ENCODE peak calls at places on chromosomes 6 and 20, in six cellular contexts. One of them, this sample, is unnamed.
A peak's percentile ranks its signal among the peaks of the same experiment; 100 is the strongest.

GRCh38 chr20:46199198-46199597 is 81.1 kb downstream of the CD40 start:
- DNase-seq in RPMI7951: no peak
- DNase-seq in Daoy: peak; percentile 81
- DNase-seq in stimulated activated CD4-positive, alpha-beta T cell treated with anti-CD3 and anti-CD28 coated beads, TNF-alpha, amount 100 ng/mL, for 24 hours: no peak
- DNase-seq in body of pancreas: no peak
- DNase-seq in AG08396: no peak
- DNase-seq in this sample: no peak

GRCh38 chr6:32148722-32149576 is 2.8 kb downstream of the PRRT1 start:
- DNase-seq in Daoy: no peak
- DNase-seq in RPMI7951: peak; percentile 79
- DNase-seq in AG08396: no peak
- DNase-seq in stimulated activated CD4-positive, alpha-beta T cell treated with anti-CD3 and anti-CD28 coated beads, TNF-alpha, amount 100 ng/mL, for 24 hours: peak; percentile 49
- DNase-seq in body of pancreas: peak; percentile 71
- DNase-seq in this sample: peak; percentile 77

GRCh38 chr6:138692058-138692977 is 81.3 kb upstream of the CCDC28A start:
- DNase-seq in body of pancreas: peak; percentile 74
- DNase-seq in AG08396: peak; percentile 96
- DNase-seq in RPMI7951: peak; percentile 64
- DNase-seq in Daoy: peak; percentile 74
- DNase-seq in stimulated activated CD4-positive, alpha-beta T cell treated with anti-CD3 and anti-CD28 coated beads, TNF-alpha, amount 100 ng/mL, for 24 hours: no peak
- DNase-seq in this sample: peak; percentile 58

GRCh38 chr6:118746100-118746874 is 94.9 kb upstream of the CEP85L start:
- DNase-seq in AG08396: no peak
- DNase-seq in Daoy: no peak
- DNase-seq in stimulated activated CD4-positive, alpha-beta T cell treated with anti-CD3 and anti-CD28 coated beads, TNF-alpha, amount 100 ng/mL, for 24 hours: no peak
- DNase-seq in RPMI7951: no peak
- DNase-seq in body of pancreas: no peak
- DNase-seq in this sample: no peak

GRCh38 chr6:13461805-13462204 is 25.6 kb downstream of the GFOD1 start:
- DNase-seq in Daoy: peak; percentile 63
- DNase-seq in stimulated activated CD4-positive, alpha-beta T cell treated with anti-CD3 and anti-CD28 coated beads, TNF-alpha, amount 100 ng/mL, for 24 hours: no peak
- DNase-seq in AG08396: no peak
- DNase-seq in RPMI7951: peak; percentile 75
- DNase-seq in body of pancreas: no peak
- DNase-seq in this sample: no peak

GRCh38 chr20:22536956-22537756 is 47.2 kb downstream of the FOXA2 start:
- DNase-seq in stimulated activated CD4-positive, alpha-beta T cell treated with anti-CD3 and anti-CD28 coated beads, TNF-alpha, amount 100 ng/mL, for 24 hours: no peak
- DNase-seq in RPMI7951: no peak
- DNase-seq in AG08396: no peak
- DNase-seq in body of pancreas: no peak
- DNase-seq in Daoy: no peak
- DNase-seq in this sample: no peak

GRCh38 chr6:133241901-133242760 is 974 bp downstream of the EYA4 start:
- DNase-seq in RPMI7951: no peak
- DNase-seq in AG08396: peak; percentile 26
- DNase-seq in Daoy: peak; percentile 60
- DNase-seq in stimulated activated CD4-positive, alpha-beta T cell treated with anti-CD3 and anti-CD28 coated beads, TNF-alpha, amount 100 ng/mL, for 24 hours: no peak
- DNase-seq in body of pancreas: peak; percentile 12
- DNase-seq in this sample: no peak

GRCh38 chr6:149236584-149236983 is 80.9 kb upstream of the TAB2 start:
- DNase-seq in stimulated activated CD4-positive, alpha-beta T cell treated with anti-CD3 and anti-CD28 coated beads, TNF-alpha, amount 100 ng/mL, for 24 hours: no peak
- DNase-seq in RPMI7951: peak; percentile 50
- DNase-seq in AG08396: no peak
- DNase-seq in Daoy: peak; percentile 40
- DNase-seq in body of pancreas: no peak
- DNase-seq in this sample: no peak

GRCh38 chr20:58871533-58872102 is 19.1 kb downstream of the GNAS start:
- DNase-seq in Daoy: no peak
- DNase-seq in stimulated activated CD4-positive, alpha-beta T cell treated with anti-CD3 and anti-CD28 coated beads, TNF-alpha, amount 100 ng/mL, for 24 hours: no peak
- DNase-seq in RPMI7951: no peak
- DNase-seq in body of pancreas: no peak
- DNase-seq in AG08396: no peak
- DNase-seq in this sample: no peak

GRCh38 chr6:83429857-83430605 is 820 bp downstream of the ME1 start:
- DNase-seq in body of pancreas: peak; percentile 45
- DNase-seq in AG08396: peak; percentile 38
- DNase-seq in Daoy: peak; percentile 71
- DNase-seq in RPMI7951: peak; percentile 55
- DNase-seq in stimulated activated CD4-positive, alpha-beta T cell treated with anti-CD3 and anti-CD28 coated beads, TNF-alpha, amount 100 ng/mL, for 24 hours: no peak
- DNase-seq in this sample: peak; percentile 49

GRCh38 chr6:34032856-34033255 is 113.0 kb downstream of the GRM4 start:
- DNase-seq in Daoy: no peak
- DNase-seq in body of pancreas: no peak
- DNase-seq in RPMI7951: no peak
- DNase-seq in stimulated activated CD4-positive, alpha-beta T cell treated with anti-CD3 and anti-CD28 coated beads, TNF-alpha, amount 100 ng/mL, for 24 hours: no peak
- DNase-seq in AG08396: no peak
- DNase-seq in this sample: no peak

GRCh38 chr20:33203444-33203843 is 13.7 kb upstream of the BPIFA3 start:
- DNase-seq in body of pancreas: no peak
- DNase-seq in stimulated activated CD4-positive, alpha-beta T cell treated with anti-CD3 and anti-CD28 coated beads, TNF-alpha, amount 100 ng/mL, for 24 hours: no peak
- DNase-seq in AG08396: no peak
- DNase-seq in RPMI7951: no peak
- DNase-seq in Daoy: no peak
- DNase-seq in this sample: no peak

GRCh38 chr6:6975395-6976111 is 132.2 kb upstream of the RREB1 start:
- DNase-seq in stimulated activated CD4-positive, alpha-beta T cell treated with anti-CD3 and anti-CD28 coated beads, TNF-alpha, amount 100 ng/mL, for 24 hours: no peak
- DNase-seq in AG08396: no peak
- DNase-seq in body of pancreas: no peak
- DNase-seq in Daoy: no peak
- DNase-seq in RPMI7951: no peak
- DNase-seq in this sample: no peak

GRCh38 chr6:82862543-82862942 is 203.1 kb downstream of the UBE3D start:
- DNase-seq in AG08396: no peak
- DNase-seq in RPMI7951: peak; percentile 80
- DNase-seq in Daoy: peak; percentile 23
- DNase-seq in stimulated activated CD4-positive, alpha-beta T cell treated with anti-CD3 and anti-CD28 coated beads, TNF-alpha, amount 100 ng/mL, for 24 hours: no peak
- DNase-seq in body of pancreas: no peak
- DNase-seq in this sample: no peak

GRCh38 chr20:53797085-53797484 is 203.4 kb upstream of the ZNF217 start:
- DNase-seq in AG08396: no peak
- DNase-seq in stimulated activated CD4-positive, alpha-beta T cell treated with anti-CD3 and anti-CD28 coated beads, TNF-alpha, amount 100 ng/mL, for 24 hours: no peak
- DNase-seq in RPMI7951: no peak
- DNase-seq in body of pancreas: no peak
- DNase-seq in Daoy: no peak
- DNase-seq in this sample: no peak

GRCh38 chr20:62922451-62922921 is 3.8 kb downstream of the DIDO1 start:
- DNase-seq in RPMI7951: no peak
- DNase-seq in AG08396: no peak
- DNase-seq in body of pancreas: no peak
- DNase-seq in stimulated activated CD4-positive, alpha-beta T cell treated with anti-CD3 and anti-CD28 coated beads, TNF-alpha, amount 100 ng/mL, for 24 hours: no peak
- DNase-seq in Daoy: no peak
- DNase-seq in this sample: no peak

GRCh38 chr6:32198345-32198696 is 5.9 kb upstream of the GPSM3 start:
- DNase-seq in body of pancreas: no peak
- DNase-seq in AG08396: no peak
- DNase-seq in Daoy: no peak
- DNase-seq in RPMI7951: no peak
- DNase-seq in stimulated activated CD4-positive, alpha-beta T cell treated with anti-CD3 and anti-CD28 coated beads, TNF-alpha, amount 100 ng/mL, for 24 hours: no peak
- DNase-seq in this sample: no peak